ENCODE peak calls at places on chromosomes 12 and 14, in eight cellular contexts. B is renal cortical epithelial cell; Y is WTC11; K is chondrocyte; N is activated naive CD4-positive, alpha-beta T cell treated with anti-CD3 and anti-CD28 coated beads, Interleukin-2, amount 50 U/mL, for 72 hours; C is fibroblast of the conjunctiva; T is epithelial cell of esophagus; V is Caki2. M is an unnamed sample.

GRCh38 chr12:97396989-97397388 is 65.6 kb upstream of the RMST start:
- DNase-seq in B (no peak), Y (peak), K (no peak), N (no peak), C (no peak), T (no peak), V (no peak), M (no peak)

GRCh38 chr12:131211279-131211938 is 257.7 kb downstream of the ADGRD1 start:
- DNase-seq in B (no peak), Y (no peak), K (no peak), N (no peak), C (no peak), T (no peak), V (no peak), M (no peak)

GRCh38 chr12:132560421-132560830 is 50.0 kb downstream of the LRCOL1 start:
- DNase-seq in B (no peak), Y (peak), K (no peak), N (peak), C (no peak), T (peak), V (no peak), M (peak)

GRCh38 chr12:109731231-109731731 is 17.7 kb downstream of the FAM222A start:
- DNase-seq in B (no peak), Y (peak), K (peak), N (no peak), C (no peak), T (no peak), V (no peak), M (no peak)

GRCh38 chr12:29921307-29921706 is 137.6 kb upstream of the TMTC1 start:
- DNase-seq in B (no peak), Y (no peak), K (no peak), N (no peak), C (no peak), T (peak), V (peak), M (peak)

GRCh38 chr14:59428581-59429012 is 36.6 kb downstream of the GPR135 start:
- DNase-seq in B (peak), Y (no peak), K (no peak), N (no peak), C (peak), T (no peak), V (no peak), M (no peak)

GRCh38 chr14:96056509-96057422 is 17.6 kb downstream of the C14orf132 start:
- DNase-seq in B (no peak), Y (peak), K (no peak), N (no peak), C (no peak), T (peak), V (no peak), M (no peak)

GRCh38 chr14:22052795-22053194 is 379.2 kb upstream of the OR4E1 start:
- DNase-seq in B (peak), Y (no peak), K (no peak), N (no peak), C (no peak), T (peak), V (peak), M (no peak)

GRCh38 chr14:66992776-66993175 is 196.5 kb upstream of the GARIN2 start:
- DNase-seq in B (no peak), Y (no peak), K (no peak), N (no peak), C (no peak), T (no peak), V (no peak), M (no peak)

GRCh38 chr12:12899530-12900380 is 8.4 kb downstream of the GPRC5A start:
- DNase-seq in B (peak), Y (no peak), K (no peak), N (peak), C (peak), T (peak), V (peak), M (peak)

GRCh38 chr12:80937391-80938238 is at the start of gene LIN7A:
- DNase-seq in B (no peak), Y (peak), K (no peak), N (no peak), C (no peak), T (peak), V (peak), M (no peak)

GRCh38 chr12:111406474-111407370 is 999 bp downstream of the SH2B3 start:
- DNase-seq in B (no peak), Y (no peak), K (no peak), N (no peak), C (no peak), T (no peak), V (no peak), M (no peak)

GRCh38 chr14:50410921-50411320 is 14.2 kb upstream of the CDKL1 start:
- DNase-seq in B (peak), Y (no peak), K (no peak), N (no peak), C (no peak), T (no peak), V (no peak), M (peak)

GRCh38 chr14:51087024-51087423 is 7.9 kb downstream of the TRIM9 start:
- DNase-seq in B (peak), Y (peak), K (no peak), N (no peak), C (no peak), T (peak), V (peak), M (peak)

GRCh38 chr12:3526776-3527175 is 35.8 kb downstream of the PRMT8 start:
- DNase-seq in B (no peak), Y (no peak), K (no peak), N (no peak), C (no peak), T (no peak), V (no peak), M (no peak)

GRCh38 chr14:84036863-84037262 is 1493.1 kb upstream of the FLRT2 start:
- DNase-seq in B (peak), Y (no peak), K (no peak), N (no peak), C (peak), T (peak), V (no peak), M (no peak)

GRCh38 chr12:117789195-117789912 is 179.4 kb downstream of the KSR2 start:
- DNase-seq in B (no peak), Y (no peak), K (no peak), N (no peak), C (no peak), T (no peak), V (no peak), M (no peak)

GRCh38 chr14:91660790-91661189 is 71.1 kb downstream of the CATSPERB start:
- DNase-seq in B (no peak), Y (no peak), K (no peak), N (no peak), C (no peak), T (no peak), V (no peak), M (no peak)

GRCh38 chr14:71731096-71731495 is 201.1 kb upstream of the RGS6 start:
- DNase-seq in B (no peak), Y (no peak), K (no peak), N (no peak), C (no peak), T (no peak), V (no peak), M (no peak)

GRCh38 chr12:2624543-2625266 is 170.1 kb upstream of the FKBP4 start:
- DNase-seq in B (peak), Y (peak), K (no peak), N (peak), C (no peak), T (peak), V (peak), M (no peak)

GRCh38 chr14:69620211-69620611 is 8.8 kb downstream of the SUSD6 start:
- DNase-seq in B (peak), Y (no peak), K (no peak), N (no peak), C (no peak), T (peak), V (no peak), M (no peak)

GRCh38 chr12:118136559-118137003 is 657 bp downstream of the PEBP1 start:
- DNase-seq in B (no peak), Y (peak), K (no peak), N (peak), C (no peak), T (peak), V (no peak), M (peak)

GRCh38 chr14:101406921-101407320 is 154.4 kb upstream of the DIO3 start:
- DNase-seq in B (no peak), Y (no peak), K (no peak), N (no peak), C (no peak), T (no peak), V (no peak), M (no peak)

GRCh38 chr12:22755629-22756028 is 130.7 kb downstream of the ETNK1 start:
- DNase-seq in B (no peak), Y (no peak), K (no peak), N (no peak), C (no peak), T (no peak), V (no peak), M (no peak)

GRCh38 chr12:52056801-52057613 is 5.8 kb downstream of the NR4A1 start:
- DNase-seq in B (no peak), Y (no peak), K (peak), N (no peak), C (no peak), T (no peak), V (no peak), M (no peak)

GRCh38 chr12:121301876-121302275 is 5.4 kb upstream of the CAMKK2 start:
- DNase-seq in B (no peak), Y (no peak), K (no peak), N (no peak), C (no peak), T (peak), V (no peak), M (no peak)

GRCh38 chr12:51346581-51346980 is at the start of gene CELA1:
- DNase-seq in B (no peak), Y (no peak), K (no peak), N (no peak), C (no peak), T (no peak), V (no peak), M (no peak)

GRCh38 chr14:33848706-33849454 is 102.0 kb downstream of the EGLN3 start:
- DNase-seq in B (peak), Y (peak), K (no peak), N (peak), C (no peak), T (peak), V (peak), M (peak)

GRCh38 chr14:82528011-82528410 is 994.4 kb upstream of the SEL1L start:
- DNase-seq in B (no peak), Y (no peak), K (no peak), N (no peak), C (no peak), T (no peak), V (no peak), M (no peak)

GRCh38 chr12:89135976-89136634 is 216.2 kb downstream of the DUSP6 start:
- DNase-seq in B (peak), Y (no peak), K (no peak), N (no peak), C (peak), T (peak), V (no peak), M (peak)

GRCh38 chr12:124568431-124569374 is 1.3 kb upstream of the NCOR2 start:
- DNase-seq in B (peak), Y (peak), K (no peak), N (no peak), C (peak), T (peak), V (peak), M (no peak)

GRCh38 chr12:48078901-48079300 is 27.0 kb downstream of the SENP1 start:
- DNase-seq in B (peak), Y (no peak), K (no peak), N (no peak), C (peak), T (peak), V (no peak), M (no peak)

GRCh38 chr12:30996255-30996654 is 69.7 kb downstream of the TSPAN11 start:
- DNase-seq in B (peak), Y (no peak), K (no peak), N (no peak), C (peak), T (no peak), V (peak), M (no peak)

GRCh38 chr12:112013601-112014402 is 576 bp downstream of the ERP29 start:
- DNase-seq in B (peak), Y (peak), K (no peak), N (peak), C (peak), T (peak), V (peak), M (peak)

GRCh38 chr12:39533951-39534350 is 85.7 kb downstream of the ABCD2 start:
- DNase-seq in B (no peak), Y (no peak), K (no peak), N (no peak), C (no peak), T (peak), V (no peak), M (no peak)

GRCh38 chr14:52640137-52640536 is 55.2 kb downstream of the ERO1A start:
- DNase-seq in B (no peak), Y (no peak), K (no peak), N (no peak), C (no peak), T (no peak), V (no peak), M (no peak)

M was measured in LoVo.